ENCODE peak calls at places on chromosomes 5 and 9, in five cellular contexts. V is right atrium auricular region, A is mammary epithelial cell, U is right lobe of liver, F is GM23338. R is an unnamed sample.

GRCh38 chr5:125047871-125048270 is 301.4 kb upstream of the ZNF608 start:
- DNase-seq in V (no peak), A (no peak), U (no peak), F (no peak), R (no peak)

GRCh38 chr9:100756217-100756616 is 178.3 kb downstream of the CAVIN4 start:
- DNase-seq in V (no peak), A (no peak), U (no peak), F (no peak), R (no peak)

GRCh38 chr9:127746959-127747569 is 12.0 kb upstream of the TOR2A start:
- DNase-seq in V (no peak), A (no peak), U (no peak), F (no peak), R (no peak)

GRCh38 chr9:102461441-102461840 is 533.7 kb upstream of the CYLC2 start:
- DNase-seq in V (no peak), A (no peak), U (no peak), F (no peak), R (no peak)

GRCh38 chr9:19689324-19690087 is 99.3 kb downstream of the SLC24A2 start:
- DNase-seq in V (no peak), A (peak; percentile 9), U (no peak), F (no peak), R (no peak)

GRCh38 chr9:136242908-136243525 is 2.6 kb downstream of the QSOX2 start:
- DNase-seq in V (no peak), A (no peak), U (no peak), F (peak; percentile 38), R (no peak)

GRCh38 chr5:132259061-132259851 is 1.8 kb downstream of the PDLIM4 start:
- DNase-seq in V (peak; percentile 92), A (peak; percentile 86), U (no peak), F (no peak), R (no peak)

GRCh38 chr5:50564079-50564478 is 102.4 kb upstream of the PARP8 start:
- DNase-seq in V (no peak), A (peak; percentile 9), U (no peak), F (no peak), R (no peak)

GRCh38 chr5:120823316-120823715 is 359.2 kb downstream of the PRR16 start:
- DNase-seq in V (no peak), A (no peak), U (no peak), F (no peak), R (no peak)

GRCh38 chr5:95043648-95044047 is 241.2 kb downstream of the MCTP1 start:
- DNase-seq in V (no peak), A (no peak), U (no peak), F (no peak), R (no peak)

GRCh38 chr9:113503613-113504230 is 40.2 kb downstream of the RGS3 start:
- DNase-seq in V (no peak), A (no peak), U (no peak), F (no peak), R (no peak)

GRCh38 chr5:138824924-138825863 is 49.9 kb downstream of the LRRTM2 start:
- DNase-seq in V (no peak), A (no peak), U (no peak), F (peak; percentile 48), R (no peak)

GRCh38 chr9:1647776-1648175 is 367.4 kb upstream of the SMARCA2 start:
- DNase-seq in V (no peak), A (peak; percentile 72), U (no peak), F (no peak), R (no peak)

GRCh38 chr9:38281917-38282316 is 110.6 kb upstream of the ALDH1B1 start:
- DNase-seq in V (peak; percentile 50), A (no peak), U (no peak), F (no peak), R (no peak)

GRCh38 chr5:150778517-150779396 is at the start of gene SMIM3:
- DNase-seq in V (peak; percentile 86), A (peak; percentile 72), U (peak; percentile 87), F (peak; percentile 92), R (peak; percentile 92)

GRCh38 chr9:115653231-115653630 is 500.4 kb upstream of the PAPPA start:
- DNase-seq in V (no peak), A (no peak), U (no peak), F (no peak), R (no peak)

GRCh38 chr5:13408616-13409015 is 535.9 kb downstream of the DNAH5 start:
- DNase-seq in V (no peak), A (peak; percentile 50), U (no peak), F (no peak), R (no peak)

GRCh38 chr5:116473706-116474105 is 100.9 kb downstream of the SEMA6A start:
- DNase-seq in V (no peak), A (no peak), U (no peak), F (no peak), R (no peak)

GRCh38 chr9:84799231-84799630 is 129.7 kb downstream of the NTRK2 start:
- DNase-seq in V (no peak), A (no peak), U (no peak), F (no peak), R (no peak)

GRCh38 chr9:138051586-138052321 is 174.2 kb downstream of the CACNA1B start:
- DNase-seq in V (no peak), A (no peak), U (peak; percentile 27), F (no peak), R (peak; percentile 21)

GRCh38 chr5:43674536-43674935 is 71.6 kb downstream of the NNT start:
- DNase-seq in V (no peak), A (no peak), U (no peak), F (no peak), R (no peak)

GRCh38 chr5:82956600-82956999 is 120.6 kb downstream of the TMEM167A start:
- DNase-seq in V (no peak), A (no peak), U (no peak), F (no peak), R (no peak)

GRCh38 chr5:93593476-93594060 is 10.5 kb downstream of the NR2F1 start:
- DNase-seq in V (no peak), A (no peak), U (no peak), F (peak; percentile 62), R (no peak)

GRCh38 chr9:1373445-1373844 is 323.3 kb downstream of the DMRT2 start:
- DNase-seq in V (no peak), A (no peak), U (no peak), F (no peak), R (no peak)

GRCh38 chr9:94054731-94055130 is 29.5 kb upstream of the PTPDC1 start:
- DNase-seq in V (no peak), A (no peak), U (no peak), F (no peak), R (no peak)

GRCh38 chr9:31210982-31211570 is 1173.4 kb upstream of the ACO1 start:
- DNase-seq in V (no peak), A (no peak), U (no peak), F (peak; percentile 25), R (no peak)

GRCh38 chr5:61320860-61321259 is 11.2 kb upstream of the ZSWIM6 start:
- DNase-seq in V (no peak), A (no peak), U (no peak), F (no peak), R (no peak)

GRCh38 chr5:126525630-126526245 is 69.3 kb downstream of the ALDH7A1 start:
- DNase-seq in V (peak; percentile 84), A (no peak), U (peak; percentile 65), F (peak; percentile 63), R (peak; percentile 44)

GRCh38 chr9:90915693-90916092 is 114.1 kb downstream of the SYK start:
- DNase-seq in V (no peak), A (peak; percentile 30), U (no peak), F (peak; percentile 84), R (no peak)

GRCh38 chr9:137878957-137879555 is 1.5 kb downstream of the CACNA1B start:
- DNase-seq in V (no peak), A (no peak), U (no peak), F (no peak), R (no peak)

GRCh38 chr9:109887079-109887478 is 107.1 kb downstream of the PALM2AKAP2 start:
- DNase-seq in V (no peak), A (peak; percentile 40), U (no peak), F (no peak), R (no peak)

GRCh38 chr9:6305954-6306563 is 22.1 kb upstream of the TPD52L3 start:
- DNase-seq in V (no peak), A (peak; percentile 46), U (no peak), F (peak; percentile 61), R (no peak)

GRCh38 chr9:98132158-98132557 is 13.1 kb upstream of the TRIM14 start:
- DNase-seq in V (no peak), A (no peak), U (no peak), F (no peak), R (no peak)

GRCh38 chr9:133759146-133759900 is 21.2 kb upstream of the SARDH start:
- DNase-seq in V (no peak), A (no peak), U (peak; percentile 70), F (peak; percentile 74), R (no peak)
- TF ChIP-seq CTCF in V (no peak), A (no peak), U (no peak), F (no peak), R (no peak)

GRCh38 chr9:111399211-111399739 is 69.3 kb upstream of the OR2K2 start:
- DNase-seq in V (no peak), A (no peak), U (no peak), F (no peak), R (no peak)
- H3K36me3 ChIP-seq in V (peaks cover 73% of the 10 kb centered on the region), A (peaks cover 16% of the 10 kb centered on the region), U (peaks cover 11% of the 10 kb centered on the region), F (peaks cover 38% of the 10 kb centered on the region), R (peaks cover 58% of the 10 kb centered on the region)

DNA sequence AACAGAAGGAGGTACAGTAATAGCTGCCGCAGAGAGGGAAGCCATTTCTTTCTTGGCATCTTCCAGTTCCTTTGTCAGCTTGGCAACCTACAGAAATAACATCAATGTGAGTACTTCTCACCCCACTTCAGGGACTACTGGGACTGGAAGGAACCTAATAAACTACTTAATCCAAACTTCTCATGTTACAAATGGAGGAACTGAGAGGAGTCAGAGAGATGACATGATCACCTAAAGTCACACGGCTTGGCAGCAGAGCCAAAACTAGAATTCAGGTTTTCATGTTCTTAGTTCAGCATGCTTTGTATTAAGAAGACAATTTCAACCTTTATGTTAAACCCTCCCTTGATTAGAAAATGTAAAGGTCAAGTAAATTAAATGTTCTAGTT is 44.7 kb downstream of the DIAPH1 start:
- DNase-seq in V (no peak), A (no peak), U (no peak), F (no peak), R (no peak)
- H3K4me1 ChIP-seq in V (no peaks in the 10 kb centered on the region), A (no peaks in the 10 kb centered on the region), U (no peaks in the 10 kb centered on the region), F (peaks cover 5% of the 10 kb centered on the region), R (no peaks in the 10 kb centered on the region)

DNA sequence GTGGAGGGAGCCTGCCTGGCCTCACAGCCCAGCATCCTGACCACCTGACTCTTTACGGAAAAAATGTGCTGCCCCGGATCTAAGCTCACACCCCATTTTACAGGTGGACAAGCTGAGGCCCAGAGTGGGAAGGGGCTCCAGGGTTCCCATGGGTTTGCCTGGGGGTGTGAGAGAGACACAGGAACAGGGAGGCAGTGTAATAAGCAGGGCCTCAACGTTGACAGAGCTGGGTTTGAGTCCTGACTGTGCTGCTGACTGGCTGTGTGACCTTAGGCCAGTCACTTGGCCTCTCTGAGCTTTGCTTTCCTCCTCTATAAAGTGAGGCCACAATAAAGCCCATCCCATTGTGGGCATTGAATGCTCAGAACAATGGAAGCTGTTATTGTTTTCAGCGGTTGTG is 73.7 kb downstream of the HMCN2 start:
- DNase-seq in V (no peak), A (no peak), U (no peak), F (no peak), R (no peak)
- TF ChIP-seq CTCF in V (no peak), A (no peak), U (no peak), F (no peak), R (no peak)